ENCODE peak calls at places on chromosomes 2 and 18, in four cellular contexts. R is MM.1S, J is GM23338, T is neural progenitor cell. M is an unnamed sample. For H3F3A, the result is how much of the 10 kb centered on the place peaks cover.

GRCh38 chr2:174577967-174578589 is 19.5 kb downstream of the WIPF1 start:
- DNase-seq in T (peak), J (peak), R (peak), M (peak)

GRCh38 chr2:240457223-240458043 is 22.0 kb downstream of the GPC1 start:
- DNase-seq in R (no peak), J (peak), T (peak), M (no peak)

GRCh38 chr18:55038162-55038561 is 78.9 kb upstream of the CCDC68 start:
- DNase-seq in T (no peak), R (no peak), J (no peak), M (peak)

GRCh38 chr2:133109772-133110171 is 439.8 kb upstream of the LYPD1 start:
- DNase-seq in T (no peak), J (no peak), R (no peak), M (peak)

GRCh38 chr2:205593891-205594290 is 88.4 kb upstream of the NRP2 start:
- DNase-seq in J (no peak), R (no peak), T (no peak), M (no peak)

GRCh38 chr2:8225798-8226197 is 456.1 kb upstream of the ID2 start:
- DNase-seq in T (no peak), J (no peak), R (no peak), M (no peak)

GRCh38 chr2:167438206-167438605 is 549.9 kb downstream of the XIRP2 start:
- DNase-seq in J (peak), T (no peak), R (no peak), M (peak)

GRCh38 chr2:161400076-161400475 is 16.0 kb upstream of the TBR1 start:
- DNase-seq in J (no peak), R (no peak), T (no peak), M (peak)

GRCh38 chr2:241546771-241547498 is 11.6 kb upstream of the BOK start:
- DNase-seq in J (peak), R (no peak), T (peak), M (peak)

GRCh38 chr18:37254256-37254880 is 311.2 kb downstream of the CELF4 start:
- DNase-seq in R (no peak), T (no peak), J (peak), M (peak)

GRCh38 chr2:119011162-119011909 is 69.3 kb downstream of the MARCO start:
- DNase-seq in T (peak), R (peak), J (peak), M (peak)

GRCh38 chr2:236960516-236960915 is 125.2 kb upstream of the COPS8 start:
- DNase-seq in R (no peak), J (no peak), T (no peak), M (no peak)

GRCh38 chr2:160300203-160300602 is 100.1 kb upstream of the ITGB6 start:
- DNase-seq in R (no peak), T (no peak), J (no peak), M (peak)

GRCh38 chr18:55549474-55550104 is 38.4 kb downstream of the TCF4 start:
- DNase-seq in J (no peak), T (no peak), R (no peak), M (no peak)

GRCh38 chr18:41954827-41955613 is at the start of gene PIK3C3:
- DNase-seq in J (peak), T (peak), R (peak), M (peak)

GRCh38 chr2:234427081-234428058 is 69.5 kb downstream of the ARL4C start:
- DNase-seq in T (peak), R (no peak), J (peak), M (peak)

GRCh38 chr2:70123051-70123828 is 36.0 kb downstream of the PCBP1 start:
- DNase-seq in T (peak), R (no peak), J (peak), M (peak)

GRCh38 chr18:74869904-74870863 is 272.5 kb downstream of the ZNF407 start:
- DNase-seq in J (no peak), T (peak), R (peak), M (no peak)
- TF ChIP-seq EZH2phosphoT487 in J (no peak), T (no peak), R (no peak), M (no peak)

GRCh38 chr2:231667096-231667427 is 41.3 kb upstream of the PTMA start:
- DNase-seq in R (no peak), T (no peak), J (no peak), M (no peak)

GRCh38 chr2:231668981-231669380 is 39.3 kb upstream of the PTMA start:
- DNase-seq in R (no peak), T (no peak), J (no peak), M (no peak)

GRCh38 chr2:231666171-231667095 is 41.9 kb upstream of the PTMA start:
- DNase-seq in R (peak), J (peak), T (peak), M (peak)

GRCh38 chr2:231665208-231665921 is 43.0 kb upstream of the PTMA start:
- DNase-seq in R (no peak), T (no peak), J (no peak), M (no peak)

GRCh38 chr2:231667497-231667896 is 40.8 kb upstream of the PTMA start:
- DNase-seq in T (no peak), R (no peak), J (no peak), M (no peak)
- H3F3A ChIP-seq in T (half or more), R (under half), J (under half), M (under half)

DNA sequence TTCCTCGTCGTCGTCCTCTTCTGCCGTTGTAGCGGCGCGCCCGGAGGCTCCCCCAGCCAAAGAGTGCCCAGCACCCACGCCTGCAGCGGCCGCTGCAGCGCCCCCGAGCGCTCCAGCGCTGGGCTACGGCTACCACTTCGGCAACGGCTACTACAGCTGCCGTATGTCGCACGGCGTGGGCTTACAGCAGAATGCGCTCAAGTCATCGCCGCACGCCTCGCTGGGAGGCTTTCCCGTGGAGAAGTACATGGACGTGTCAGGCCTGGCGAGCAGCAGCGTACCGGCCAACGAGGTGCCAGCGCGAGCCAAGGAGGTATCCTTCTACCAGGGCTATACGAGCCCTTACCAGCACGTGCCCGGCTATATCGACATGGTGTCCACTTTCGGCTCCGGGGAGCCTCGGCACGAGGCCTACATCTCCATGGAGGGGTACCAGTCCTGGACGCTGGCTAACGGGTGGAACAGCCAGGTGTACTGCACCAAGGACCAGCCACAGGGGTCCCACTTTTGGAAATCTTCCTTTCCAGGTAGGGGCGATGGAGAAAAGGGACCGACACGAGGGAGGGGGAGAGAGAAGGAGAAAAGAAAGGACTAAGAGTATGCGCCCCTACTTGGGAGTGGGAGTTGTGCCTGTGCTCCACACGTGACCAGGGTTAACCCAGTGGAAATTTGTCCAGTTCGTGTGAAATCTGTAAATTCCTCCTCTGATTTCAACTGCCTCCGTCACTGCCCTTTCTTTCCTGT is 796 bp downstream of the HOXD13 start:
- DNase-seq in T (peak), J (no peak), R (no peak), M (peak)
- TF ChIP-seq EZH2 in T (peak), J (peak), R (no peak), M (no peak)

GRCh38 chr2:45904931-45905642 is 253.6 kb downstream of the PRKCE start:
- DNase-seq in T (peak), J (no peak), R (no peak), M (peak)
- TF ChIP-seq EZH2phosphoT487 in T (no peak), J (no peak), R (no peak), M (no peak)

DNA sequence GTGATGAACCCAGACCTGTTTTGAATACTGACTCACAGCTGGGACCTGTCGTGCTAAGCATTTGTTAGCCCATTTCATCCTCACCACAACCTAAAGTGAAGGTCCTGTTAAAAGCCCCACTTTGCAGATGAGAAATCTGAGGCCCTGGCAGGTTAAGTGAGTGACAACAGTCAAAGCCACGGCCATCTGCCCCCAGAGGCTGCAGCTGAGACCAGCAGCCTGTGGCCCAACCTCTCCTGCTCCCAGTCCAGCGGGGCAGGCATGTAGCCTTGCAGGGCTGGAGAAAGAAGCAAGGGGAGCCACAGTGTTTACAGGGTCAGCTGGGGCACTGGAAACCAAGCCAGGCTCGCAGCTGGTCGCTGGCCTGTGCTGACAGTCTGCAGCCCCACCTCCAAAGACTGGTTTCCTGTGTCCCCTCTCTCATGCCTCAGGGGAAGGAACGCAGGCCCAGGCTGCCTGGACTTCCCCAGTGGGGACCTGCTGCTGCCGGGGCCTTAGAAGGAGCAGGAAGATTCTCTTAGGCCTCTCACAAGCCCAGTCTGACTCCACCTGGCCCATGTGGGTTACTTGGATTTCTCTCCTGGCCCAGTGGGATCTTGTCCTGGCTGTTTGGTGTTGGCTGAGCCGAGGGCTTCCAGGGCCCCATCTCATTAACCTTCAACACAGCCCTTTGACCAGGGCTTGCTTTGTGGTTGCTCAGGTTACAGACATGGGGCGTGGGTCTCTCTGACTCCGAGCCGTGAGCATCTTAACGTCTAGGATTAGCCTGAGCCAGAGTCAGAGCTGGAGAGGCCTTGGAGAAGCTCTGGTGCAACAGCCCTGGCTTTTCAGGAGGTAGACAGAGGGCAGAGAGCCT is 1.7 kb downstream of the INPP5D start:
- DNase-seq in R (peak), T (peak), J (peak), M (no peak)
- H3F3A ChIP-seq in R (under half), T (under half), J (under half), M (under half)

GRCh38 chr2:194103941-194104655 is 1552.9 kb upstream of the SLC39A10 start:
- DNase-seq in J (no peak), R (no peak), T (no peak), M (no peak)
- TF ChIP-seq EZH2 in J (no peak), R (no peak), T (no peak), M (no peak)

DNA sequence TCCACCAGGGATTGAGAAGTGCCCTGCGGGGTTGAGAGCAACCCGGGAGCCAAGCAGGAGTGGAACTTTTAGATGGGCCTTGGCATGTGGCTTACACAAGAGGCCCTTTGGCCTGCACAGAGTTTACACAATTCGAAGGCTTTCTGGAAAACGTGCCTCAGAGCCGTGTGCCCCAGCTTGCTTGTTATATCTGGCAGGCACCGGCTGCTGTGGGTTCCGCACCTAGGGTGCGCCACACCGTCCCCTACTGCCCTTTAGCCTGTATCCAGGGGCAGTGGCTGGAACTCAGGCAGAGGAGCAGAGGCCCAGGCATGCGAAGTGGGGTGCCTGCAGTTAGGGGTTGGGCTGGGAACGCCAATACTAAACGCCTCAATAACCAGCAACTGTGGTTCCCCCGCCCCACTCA is 32.9 kb upstream of the EDAR start:
- DNase-seq in R (no peak), T (no peak), J (peak), M (no peak)
- TF ChIP-seq EZH2phosphoT487 in R (no peak), T (no peak), J (no peak), M (no peak)